ENCODE peak calls at places on chromosomes 6 and 20, in five cellular contexts. C is foreskin fibroblast; W is naive thymus-derived CD4-positive, alpha-beta T cell; E is cardiac muscle cell; Y is fibroblast of mammary gland. M is an unnamed sample.

GRCh38 chr6:20400476-20401402 is 940 bp upstream of the E2F3 start:
- DNase-seq in Y (peak; percentile 24), C (peak; percentile 51), W (no peak), E (peak; percentile 81), M (peak; percentile 55)

GRCh38 chr6:161393839-161394364 is 120.0 kb upstream of the AGPAT4 start:
- DNase-seq in E (peak; percentile 73), W (peak; percentile 27), Y (peak; percentile 93), C (peak; percentile 91), M (no peak)

GRCh38 chr6:150866147-150867073 is 908 bp downstream of the MTHFD1L start:
- DNase-seq in E (peak; percentile 94), Y (peak; percentile 86), C (peak; percentile 96), W (peak; percentile 68), M (peak; percentile 55)

GRCh38 chr6:27816906-27817305 is 95.3 kb downstream of the OR2B2 start:
- DNase-seq in W (no peak), E (no peak), Y (no peak), C (no peak), M (no peak)

GRCh38 chr6:51753635-51754034 is 333.8 kb downstream of the PKHD1 start:
- DNase-seq in C (no peak), W (no peak), Y (no peak), E (peak; percentile 70), M (peak; percentile 0)

GRCh38 chr6:150905769-150906168 is 40.3 kb downstream of the MTHFD1L start:
- DNase-seq in Y (no peak), E (no peak), W (no peak), C (no peak), M (no peak)

GRCh38 chr6:99148111-99148510 is 200.4 kb upstream of the FBXL4 start:
- DNase-seq in W (no peak), E (no peak), C (no peak), Y (no peak), M (no peak)

GRCh38 chr6:130836071-130836670 is 9.0 kb downstream of the SMLR1 start:
- DNase-seq in W (no peak), Y (no peak), C (no peak), E (no peak), M (no peak)

GRCh38 chr6:14817068-14817467 is 428.8 kb upstream of the JARID2 start:
- DNase-seq in C (no peak), Y (no peak), E (no peak), W (no peak), M (no peak)

GRCh38 chr6:71080793-71081192 is 123.9 kb upstream of the B3GAT2 start:
- DNase-seq in C (peak; percentile 68), Y (peak; percentile 90), E (no peak), W (no peak), M (no peak)

GRCh38 chr20:54112221-54112884 is 42.0 kb upstream of the BCAS1 start:
- DNase-seq in Y (peak; percentile 24), C (no peak), W (no peak), E (no peak), M (no peak)

GRCh38 chr6:64439274-64439673 is 803.7 kb downstream of the PHF3 start:
- DNase-seq in C (no peak), W (no peak), Y (peak; percentile 7), E (no peak), M (no peak)

GRCh38 chr6:20486641-20487040 is 47.6 kb upstream of the CDKAL1 start:
- DNase-seq in E (no peak), C (no peak), W (no peak), Y (no peak), M (no peak)

GRCh38 chr20:32997431-32997830 is 6.8 kb downstream of the SUN5 start:
- DNase-seq in W (no peak), E (no peak), Y (no peak), C (no peak), M (no peak)
- H3K4me3 ChIP-seq in W (no peak overlapping the region), E (no peak overlapping the region), Y (no peak overlapping the region), C (no peak overlapping the region), M (no peak overlapping the region)

GRCh38 chr20:15370370-15370769 is 1033.0 kb upstream of the FLRT3 start:
- DNase-seq in W (no peak), Y (no peak), E (no peak), C (no peak), M (no peak)

GRCh38 chr20:15362849-15363248 is 1025.4 kb upstream of the FLRT3 start:
- DNase-seq in E (no peak), C (no peak), Y (no peak), W (no peak), M (no peak)

GRCh38 chr20:15359056-15359455 is 1021.6 kb upstream of the FLRT3 start:
- DNase-seq in E (no peak), W (no peak), Y (peak; percentile 47), C (peak; percentile 60), M (peak; percentile 42)

DNA sequence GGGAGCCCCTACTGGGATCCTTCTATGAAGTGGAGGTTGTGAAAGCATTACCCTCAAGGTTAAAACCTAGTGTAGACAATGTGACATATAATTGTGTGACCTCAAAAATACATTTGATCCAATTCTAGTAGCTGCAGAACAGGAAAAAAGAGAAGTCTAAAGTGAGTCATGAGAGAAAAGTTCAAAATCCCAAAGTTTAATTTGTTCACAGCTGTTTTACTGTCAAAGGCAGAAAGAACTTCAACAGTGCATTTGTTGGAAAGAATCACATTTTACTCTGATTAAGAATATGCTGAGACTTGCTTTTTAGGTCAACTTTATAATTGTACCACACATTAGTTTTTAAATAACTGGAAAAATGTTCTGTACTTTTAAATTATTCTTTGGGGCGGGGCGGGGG is 1027.4 kb upstream of the FLRT3 start:
- DNase-seq in E (no peak), Y (no peak), C (peak; percentile 31), W (no peak), M (no peak)
- H3K4me3 ChIP-seq in E (no peak overlapping the region), Y (no peak overlapping the region), C (no peak overlapping the region), W (no peak overlapping the region), M (no peak overlapping the region)

GRCh38 chr6:158910484-158911075 is 89.4 kb downstream of the RSPH3 start:
- DNase-seq in E (no peak), Y (no peak), C (no peak), W (peak; percentile 31), M (peak; percentile 94)
- H3K4me3 ChIP-seq in E (no peak overlapping the region), Y (no peak overlapping the region), C (no peak overlapping the region), W (peak overlapping the region; percentile 24), M (peak overlapping the region; percentile 51)

GRCh38 chr6:165983112-165984072 is 184.3 kb downstream of the TBXT start:
- DNase-seq in Y (no peak), W (no peak), C (no peak), E (no peak), M (no peak)

GRCh38 chr6:165985926-165986646 is 181.6 kb downstream of the TBXT start:
- DNase-seq in E (no peak), C (no peak), W (no peak), Y (no peak), M (no peak)

GRCh38 chr6:165986647-165987482 is 180.8 kb downstream of the TBXT start:
- DNase-seq in E (peak; percentile 50), C (no peak), Y (peak; percentile 30), W (no peak), M (no peak)

GRCh38 chr6:165984743-165985142 is 182.9 kb downstream of the TBXT start:
- DNase-seq in Y (no peak), W (no peak), E (no peak), C (no peak), M (no peak)

GRCh38 chr6:165985281-165985925 is 182.2 kb downstream of the TBXT start:
- DNase-seq in Y (no peak), W (no peak), E (no peak), C (no peak), M (no peak)
- H3K4me3 ChIP-seq in Y (no peak overlapping the region), W (no peak overlapping the region), E (no peak overlapping the region), C (no peak overlapping the region), M (no peak overlapping the region)

M was measured in PC-9.